ENCODE peak calls at places on chromosomes 6 and 20, in five cellular contexts. D, N, I, P and K are unnamed samples.

GRCh38 chr6:111975501-111975900 is 78.4 kb upstream of the CCN6 start:
- DNase-seq in D (no peak), I (no peak), N (no peak), P (no peak), K (no peak)

GRCh38 chr20:14284443-14284842 is 53.0 kb downstream of the FLRT3 start:
- DNase-seq in N (no peak), D (no peak), I (no peak), P (no peak), K (no peak)

GRCh38 chr6:137810554-137811120 is 56.4 kb upstream of the TNFAIP3 start:
- DNase-seq in I (no peak), N (no peak), D (no peak), P (no peak), K (no peak)

GRCh38 chr6:111306104-111306888 is 176.7 kb downstream of the REV3L start:
- DNase-seq in D (no peak), P (no peak), I (no peak), N (no peak), K (no peak)

GRCh38 chr20:8244637-8245036 is 112.6 kb downstream of the PLCB1 start:
- DNase-seq in N (peak), I (peak), P (no peak), D (no peak), K (peak)

GRCh38 chr6:169085466-169085865 is 168.2 kb downstream of the THBS2 start:
- DNase-seq in N (no peak), P (no peak), D (no peak), I (no peak), K (no peak)

GRCh38 chr20:6769953-6770831 is 2.7 kb downstream of the BMP2 start:
- DNase-seq in D (no peak), I (peak), N (peak), P (peak), K (peak)

GRCh38 chr6:169253745-169254238 is at the start of gene THBS2:
- DNase-seq in P (peak), D (no peak), N (peak), I (peak), K (peak)

GRCh38 chr20:11919046-11919445 is 1.4 kb downstream of the BTBD3 start:
- DNase-seq in I (no peak), N (peak), P (peak), D (no peak), K (peak)

GRCh38 chr6:45710304-45710821 is 305.3 kb downstream of the CLIC5 start:
- DNase-seq in I (no peak), D (no peak), P (no peak), N (peak), K (peak)

GRCh38 chr20:46695888-46696287 is 6.6 kb upstream of the TP53RK start:
- DNase-seq in I (no peak), D (no peak), P (no peak), N (peak), K (peak)

GRCh38 chr6:15464211-15464725 is 198.6 kb downstream of the DTNBP1 start:
- DNase-seq in P (no peak), D (peak), N (no peak), I (no peak), K (no peak)

GRCh38 chr6:122622404-122622938 is 12.3 kb downstream of the PKIB start:
- DNase-seq in D (no peak), N (no peak), P (no peak), I (no peak), K (no peak)

GRCh38 chr20:36573798-36574277 is 441 bp downstream of the TGIF2 start:
- DNase-seq in P (peak), I (no peak), N (no peak), D (peak), K (no peak)

GRCh38 chr20:62879275-62880146 is 17.9 kb upstream of the TCFL5 start:
- DNase-seq in I (no peak), N (no peak), P (no peak), D (no peak), K (no peak)

GRCh38 chr20:19967441-19967840 is 49.7 kb upstream of the NAA20 start:
- DNase-seq in I (no peak), N (no peak), D (no peak), P (no peak), K (no peak)

GRCh38 chr6:21678990-21679389 is 85.4 kb downstream of the SOX4 start:
- DNase-seq in N (peak), I (no peak), P (no peak), D (no peak), K (peak)

GRCh38 chr6:37696841-37697735 is 595 bp downstream of the MDGA1 start:
- DNase-seq in D (no peak), I (no peak), N (no peak), P (peak), K (peak)

GRCh38 chr6:21468487-21468886 is 125.1 kb upstream of the SOX4 start:
- DNase-seq in D (no peak), N (no peak), I (no peak), P (no peak), K (no peak)

GRCh38 chr6:137884428-137884827 is 17.4 kb downstream of the TNFAIP3 start:
- DNase-seq in P (no peak), N (no peak), I (no peak), D (no peak), K (no peak)

GRCh38 chr20:64037498-64038213 is 1.7 kb downstream of the C20orf204 start:
- DNase-seq in P (no peak), D (no peak), I (no peak), N (no peak), K (no peak)

GRCh38 chr20:17570347-17571152 is 675 bp downstream of the DSTN start:
- DNase-seq in I (peak), D (peak), N (peak), P (peak), K (peak)

GRCh38 chr20:33933469-33933909 is 60.2 kb upstream of the RALY start:
- DNase-seq in N (peak), I (peak), P (peak), D (peak), K (peak)

GRCh38 chr20:23998392-23998791 is 9.8 kb upstream of the GGTLC1 start:
- DNase-seq in N (no peak), P (no peak), D (no peak), I (no peak), K (no peak)

GRCh38 chr6:82711992-82712788 is 348.6 kb downstream of the TPBG start:
- DNase-seq in I (peak), N (peak), D (no peak), P (peak), K (peak)

GRCh38 chr20:4152696-4153235 is 137.4 kb upstream of the RNF24 start:
- DNase-seq in D (no peak), I (peak), N (no peak), P (no peak), K (peak)

GRCh38 chr6:63649269-63649668 is 13.7 kb downstream of the PHF3 start:
- DNase-seq in N (no peak), P (no peak), I (no peak), D (no peak), K (no peak)

GRCh38 chr6:70651326-70651905 is 16.3 kb upstream of the SMAP1 start:
- DNase-seq in P (no peak), I (no peak), N (no peak), D (no peak), K (no peak)

GRCh38 chr6:129146836-129147366 is 264.0 kb downstream of the LAMA2 start:
- DNase-seq in D (no peak), I (no peak), P (no peak), N (no peak), K (no peak)

GRCh38 chr6:52596371-52597028 is 19.6 kb upstream of the TRAM2 start:
- DNase-seq in P (no peak), I (no peak), D (no peak), N (peak), K (peak)

GRCh38 chr6:36104836-36105235 is 25.5 kb upstream of the MAPK13 start:
- DNase-seq in I (no peak), D (no peak), N (peak), P (no peak), K (no peak)

GRCh38 chr6:166781331-166781730 is 154.3 kb upstream of the RPS6KA2 start:
- DNase-seq in P (no peak), N (no peak), I (no peak), D (no peak), K (no peak)

GRCh38 chr20:22974354-22974753 is 60.8 kb upstream of the SSTR4 start:
- DNase-seq in N (peak), P (no peak), D (no peak), I (no peak), K (no peak)

DNA sequence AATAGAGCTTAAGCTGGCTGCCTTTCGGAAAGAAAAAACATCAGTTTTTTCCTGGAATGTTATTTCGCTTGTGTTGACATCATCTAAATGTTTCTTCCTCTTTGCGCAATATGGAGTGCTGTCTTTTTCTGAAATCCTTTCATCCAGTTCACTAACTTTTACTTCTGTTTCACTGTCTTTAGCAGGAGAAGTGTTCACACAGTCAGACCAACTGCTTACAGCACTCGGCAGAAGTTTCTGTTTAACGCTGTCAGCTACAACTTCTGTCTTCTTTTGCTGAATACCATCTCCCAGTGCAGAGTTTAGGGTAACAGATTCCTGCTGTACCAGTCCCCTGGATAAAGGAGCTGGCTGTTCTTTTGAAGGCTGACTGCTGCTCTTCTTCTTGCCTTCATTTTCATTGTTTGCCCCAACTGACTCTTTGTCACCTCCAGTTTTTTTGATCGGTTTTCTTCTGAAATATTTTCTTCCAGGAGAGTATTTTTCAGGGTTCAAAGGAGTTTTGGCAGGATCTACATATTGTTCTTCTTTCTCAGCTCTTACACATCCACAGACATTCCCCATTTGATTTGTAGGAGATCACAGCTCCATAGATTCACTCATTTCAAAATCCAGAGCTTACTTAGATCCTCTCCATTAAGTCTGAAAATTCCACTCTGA is 50.0 kb upstream of the DST start:
- DNase-seq in I (no peak), D (no peak), N (peak), P (no peak), K (peak)
- H3K4me3 ChIP-seq in I (peak), D (no peak), N (peak), P (peak), K (peak)

DNA sequence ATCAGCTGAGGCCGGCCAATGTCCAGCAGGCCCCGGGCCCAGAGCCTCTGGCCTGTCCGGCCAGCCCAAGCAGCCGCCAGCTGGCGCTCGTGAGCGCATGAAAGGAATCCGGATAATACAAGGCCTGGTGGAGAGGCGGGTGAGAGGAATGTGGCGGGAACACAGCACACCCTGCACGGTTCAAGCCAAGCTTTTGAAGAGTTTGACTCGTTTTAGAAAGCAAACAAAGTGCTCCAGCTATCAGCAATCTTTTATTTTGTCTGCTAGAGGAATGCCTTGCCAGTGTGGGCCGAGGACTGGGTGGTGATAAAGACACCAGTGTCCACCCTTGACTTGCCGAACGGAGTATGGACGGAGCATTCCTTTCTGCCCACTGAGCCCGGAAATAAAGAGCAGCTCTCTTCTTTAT is 9.3 kb upstream of the NEDD9 start:
- DNase-seq in P (peak), I (peak), N (peak), D (no peak), K (peak)
- TF ChIP-seq CTCF in P (peak), I (peak), N (peak), D (no peak), K (peak)

GRCh38 chr20:32234135-32234808 is 26.6 kb downstream of the POFUT1 start:
- DNase-seq in P (no peak), N (no peak), I (no peak), D (no peak), K (no peak)
- H3K4me3 ChIP-seq in P (no peak), N (no peak), I (no peak), D (no peak), K (no peak)

DNA sequence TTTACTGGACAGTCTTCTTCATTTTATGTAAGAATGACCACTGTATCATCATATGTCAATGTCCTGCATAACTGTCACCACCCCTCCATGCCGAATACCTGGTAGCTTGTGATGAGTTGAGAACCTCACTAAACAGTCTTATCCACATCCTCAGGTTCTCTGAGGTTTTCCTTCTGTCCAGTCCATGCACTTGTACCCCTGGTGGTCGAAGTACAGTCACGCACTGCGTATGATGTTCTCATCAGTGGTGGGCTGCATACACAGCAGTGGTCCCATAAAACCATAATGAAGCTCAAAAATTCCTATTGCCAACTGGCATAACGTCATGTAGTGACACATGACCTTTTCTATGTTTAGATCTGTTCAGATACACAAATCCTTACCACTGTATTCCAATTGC is 31.2 kb upstream of the SDCBP2 start:
- DNase-seq in D (no peak), P (no peak), N (no peak), I (no peak), K (no peak)
- TF ChIP-seq CTCF in D (no peak), P (no peak), N (no peak), I (no peak), K (no peak)

DNA sequence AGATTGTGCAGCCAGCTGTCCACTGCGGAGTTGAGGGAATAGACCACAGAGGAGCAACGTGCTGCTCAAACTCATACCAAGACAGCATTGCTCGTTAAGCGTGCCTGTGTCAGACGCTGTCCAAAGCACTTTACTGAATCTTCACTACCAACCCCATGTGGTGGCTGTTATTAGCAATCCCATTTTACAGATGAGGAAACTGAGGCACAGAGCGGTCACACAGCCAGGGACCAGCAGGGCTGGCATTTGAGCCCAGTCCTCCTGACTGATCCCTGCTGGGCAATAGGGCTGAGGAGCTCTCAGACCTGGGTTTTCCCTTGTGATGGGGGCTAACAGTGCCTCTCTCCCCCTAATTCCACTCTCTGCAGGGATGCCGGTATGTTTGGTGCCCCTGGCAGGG is 18.0 kb downstream of the SRXN1 start:
- DNase-seq in P (no peak), D (no peak), I (no peak), N (no peak), K (no peak)
- H3K4me3 ChIP-seq in P (no peak), D (no peak), I (no peak), N (no peak), K (no peak)

DNA sequence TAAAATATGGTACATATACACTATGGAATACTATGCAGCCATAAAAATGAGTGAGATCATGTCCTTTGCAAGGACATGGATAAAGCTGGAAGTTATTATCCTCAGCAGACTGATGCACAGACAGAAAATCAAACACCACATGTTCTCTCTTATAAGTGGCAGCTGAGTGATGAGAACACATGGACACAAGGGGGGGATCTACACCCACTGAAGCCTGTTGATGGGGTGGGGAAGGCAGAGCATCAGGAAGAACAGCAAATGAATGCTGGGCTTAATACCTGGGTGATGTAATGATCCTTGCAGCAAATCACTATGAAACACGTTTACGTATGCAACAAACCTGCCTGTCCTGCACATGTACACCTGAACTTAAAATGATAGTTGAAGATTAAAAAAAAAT is 71.3 kb downstream of the MANEA start:
- DNase-seq in I (no peak), D (no peak), P (no peak), N (no peak), K (no peak)
- TF ChIP-seq CTCF in I (no peak), D (no peak), P (no peak), N (no peak), K (no peak)

DNA sequence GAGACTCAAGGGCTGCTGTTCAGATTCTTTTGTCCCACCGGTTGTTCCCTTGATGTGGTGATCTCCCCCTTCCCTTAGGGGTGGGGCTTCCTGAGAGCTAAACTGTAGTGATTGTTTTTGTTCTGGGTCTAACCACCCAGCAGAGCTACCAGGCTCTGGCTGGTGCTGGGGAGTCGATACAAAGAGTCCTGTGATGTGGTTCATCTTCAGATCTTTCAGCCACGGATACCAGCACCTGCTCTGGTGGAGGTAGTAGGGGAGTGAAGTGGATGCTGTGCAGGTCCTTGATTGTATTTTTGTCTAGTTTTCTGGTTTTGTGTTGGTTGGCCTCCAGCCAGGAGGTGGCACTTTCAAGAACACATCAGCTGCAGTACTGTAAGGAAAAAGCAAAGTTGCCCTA is 801.6 kb downstream of the EPHA7 start:
- DNase-seq in N (no peak), P (no peak), I (no peak), D (no peak), K (no peak)
- H3K4me3 ChIP-seq in N (no peak), P (no peak), I (no peak), D (no peak), K (no peak)

GRCh38 chr6:56370127-56370540 is 122.8 kb upstream of the COL21A1 start:
- DNase-seq in N (peak), P (peak), D (no peak), I (peak), K (peak)
- TF ChIP-seq CTCF in N (peak), P (peak), D (no peak), I (peak), K (peak)